ENCODE peak calls at places on chromosomes 4 and X, in five cellular contexts. V is A549, B is Peyer's patch, E is fibroblast of the aortic adventitia, J is NCI-H510A treated with DMSO at 0.1 percent for 48 hours. P is an unnamed sample.

GRCh38 chr4:83618431-83618830 is 82.5 kb downstream of the GPAT3 start:
- DNase-seq in B (peak; percentile 60), V (peak; percentile 57), J (no peak), E (peak; percentile 85), P (peak; percentile 70)

GRCh38 chrX:151699746-151700145 is 4.5 kb downstream of the PRRG3 start:
- DNase-seq in V (no peak), B (no peak), J (no peak), E (no peak), P (no peak)

GRCh38 chr4:158229768-158230167 is 19.5 kb downstream of the TMEM144 start:
- DNase-seq in J (no peak), B (no peak), V (no peak), E (no peak), P (no peak)

GRCh38 chr4:152822323-152822722 is 42.6 kb downstream of the ARFIP1 start:
- DNase-seq in V (no peak), B (no peak), J (no peak), E (no peak), P (no peak)

GRCh38 chrX:103012945-103013344 is 51.0 kb downstream of the BEX1 start:
- DNase-seq in V (no peak), J (no peak), E (no peak), B (no peak), P (no peak)

GRCh38 chr4:83075271-83075670 is 39.3 kb downstream of the PLAC8 start:
- DNase-seq in J (no peak), B (no peak), V (no peak), E (peak; percentile 26), P (peak; percentile 18)

GRCh38 chrX:77451041-77451440 is 3.9 kb downstream of the FGF16 start:
- DNase-seq in V (no peak), J (no peak), B (no peak), E (peak; percentile 79), P (peak; percentile 91)

GRCh38 chrX:115639481-115639880 is 78.5 kb downstream of the PLS3 start:
- DNase-seq in B (no peak), J (no peak), V (no peak), E (no peak), P (no peak)

GRCh38 chr4:161629694-161630441 is 533.9 kb downstream of the FSTL5 start:
- DNase-seq in V (no peak), J (no peak), B (no peak), E (no peak), P (peak; percentile 60)

GRCh38 chr4:78081541-78081940 is 24.4 kb downstream of the FRAS1 start:
- DNase-seq in J (no peak), E (no peak), V (no peak), B (no peak), P (no peak)